ENCODE peak calls at places on chromosome X, in four cellular contexts. Z, W, A and L are unnamed samples.

GRCh38 chrX:9293903-9294302 is 171.0 kb upstream of the TBL1X start:
- DNase-seq in Z (no peak), W (no peak), A (no peak), L (no peak)

GRCh38 chrX:30607155-30607554 is 29.6 kb upstream of the TASL start:
- DNase-seq in Z (no peak), W (peak), A (no peak), L (no peak)

GRCh38 chrX:18617351-18617750 is 54.6 kb downstream of the RS1 start:
- DNase-seq in Z (peak), W (peak), A (no peak), L (no peak)

GRCh38 chrX:19462231-19462630 is 53.1 kb downstream of the MAP3K15 start:
- DNase-seq in Z (no peak), W (no peak), A (no peak), L (no peak)

GRCh38 chrX:101385795-101386541 is at the start of gene BTK:
- DNase-seq in Z (no peak), W (no peak), A (no peak), L (no peak)

GRCh38 chrX:78139160-78140123 is at the start of gene TAF9B:
- DNase-seq in Z (peak), W (peak), A (peak), L (peak)

GRCh38 chrX:138765061-138765460 is 53.5 kb upstream of the FGF13 start:
- DNase-seq in Z (no peak), W (peak), A (no peak), L (no peak)

GRCh38 chrX:112636951-112637541 is 42.7 kb downstream of the LHFPL1 start:
- DNase-seq in Z (no peak), W (peak), A (no peak), L (no peak)

GRCh38 chrX:150602296-150602695 is 33.9 kb downstream of the MTM1 start:
- DNase-seq in Z (no peak), W (no peak), A (no peak), L (no peak)

GRCh38 chrX:68433155-68433980 is at the start of gene OPHN1:
- DNase-seq in Z (peak), W (peak), A (peak), L (peak)

GRCh38 chrX:24364326-24364725 is 3.9 kb downstream of the SUPT20HL1 start:
- DNase-seq in Z (no peak), W (no peak), A (no peak), L (no peak)

GRCh38 chrX:15511563-15511962 is 11.0 kb downstream of the BMX start:
- DNase-seq in Z (no peak), W (no peak), A (no peak), L (no peak)

GRCh38 chrX:72294497-72294896 is 11.2 kb downstream of the CITED1 start:
- DNase-seq in Z (no peak), W (no peak), A (no peak), L (no peak)

GRCh38 chrX:10794203-10794630 is 173.8 kb upstream of the MID1 start:
- DNase-seq in Z (peak), W (no peak), A (no peak), L (no peak)

GRCh38 chrX:9867214-9867613 is 81.0 kb downstream of the SHROOM2 start:
- DNase-seq in Z (no peak), W (no peak), A (no peak), L (no peak)

GRCh38 chrX:52262195-52262546 is 77.5 kb downstream of the MAGED4 start:
- DNase-seq in Z (no peak), W (no peak), A (no peak), L (no peak)

GRCh38 chrX:153578200-153578835 is 20.6 kb downstream of the CCNQ start:
- DNase-seq in Z (no peak), W (no peak), A (no peak), L (no peak)

GRCh38 chrX:27715610-27716009 is 92.2 kb upstream of the MAGEB10 start:
- DNase-seq in Z (no peak), W (no peak), A (no peak), L (no peak)

GRCh38 chrX:38142598-38142997 is 78.1 kb downstream of the SRPX start:
- DNase-seq in Z (no peak), W (peak), A (no peak), L (no peak)

GRCh38 chrX:38560776-38561125 is 591 bp upstream of the TSPAN7 start:
- DNase-seq in Z (no peak), W (no peak), A (no peak), L (no peak)

GRCh38 chrX:109624641-109625311 is at the start of gene KCNE5:
- DNase-seq in Z (peak), W (no peak), A (no peak), L (no peak)

GRCh38 chrX:35562395-35562794 is 235.7 kb upstream of the MAGEB16 start:
- DNase-seq in Z (no peak), W (no peak), A (no peak), L (no peak)

GRCh38 chrX:69021095-69021494 is 144.2 kb downstream of the PJA1 start:
- DNase-seq in Z (no peak), W (no peak), A (no peak), L (no peak)

GRCh38 chrX:4379071-4379470 is 665.6 kb upstream of the PRKX start:
- DNase-seq in Z (peak), W (no peak), A (no peak), L (no peak)

GRCh38 chrX:8820910-8821527 is 19.8 kb upstream of the FAM9A start:
- DNase-seq in Z (peak), W (peak), A (no peak), L (no peak)

GRCh38 chrX:72081605-72082320 is 50.0 kb downstream of the RTL5 start:
- DNase-seq in Z (no peak), W (no peak), A (no peak), L (no peak)

GRCh38 chrX:24996096-24996709 is 19.6 kb downstream of the ARX start:
- DNase-seq in Z (no peak), W (no peak), A (no peak), L (no peak)

GRCh38 chrX:22690116-22690515 is 309.6 kb upstream of the DDX53 start:
- DNase-seq in Z (peak), W (peak), A (no peak), L (no peak)

GRCh38 chrX:29299689-29300088 is 712.4 kb downstream of the IL1RAPL1 start:
- DNase-seq in Z (no peak), W (peak), A (no peak), L (no peak)

GRCh38 chrX:71291381-71291780 is 7.9 kb downstream of the NONO start:
- DNase-seq in Z (no peak), W (peak), A (no peak), L (no peak)

GRCh38 chrX:149950681-149951080 is 12.4 kb upstream of the EOLA2 start:
- DNase-seq in Z (peak), W (peak), A (no peak), L (no peak)

GRCh38 chrX:120365320-120365719 is 3.4 kb downstream of the ATP1B4 start:
- DNase-seq in Z (peak), W (peak), A (peak), L (no peak)

GRCh38 chrX:71998836-71999509 is 88.3 kb downstream of the NHSL2 start:
- DNase-seq in Z (no peak), W (peak), A (no peak), L (no peak)

GRCh38 chrX:41118156-41118555 is 32.9 kb downstream of the USP9X start:
- DNase-seq in Z (no peak), W (no peak), A (no peak), L (no peak)

GRCh38 chrX:149461746-149462145 is 43.4 kb downstream of the IDS start:
- DNase-seq in Z (no peak), W (no peak), A (no peak), L (no peak)

GRCh38 chrX:39677585-39677984 is 420.2 kb downstream of the BCOR start:
- DNase-seq in Z (no peak), W (no peak), A (no peak), L (no peak)

GRCh38 chrX:66200050-66200664 is 36.1 kb downstream of the HEPH start:
- DNase-seq in Z (no peak), W (no peak), A (no peak), L (no peak)

GRCh38 chrX:150364347-150365050 is 1.4 kb downstream of the MAMLD1 start:
- DNase-seq in Z (peak), W (peak), A (no peak), L (no peak)

DNA sequence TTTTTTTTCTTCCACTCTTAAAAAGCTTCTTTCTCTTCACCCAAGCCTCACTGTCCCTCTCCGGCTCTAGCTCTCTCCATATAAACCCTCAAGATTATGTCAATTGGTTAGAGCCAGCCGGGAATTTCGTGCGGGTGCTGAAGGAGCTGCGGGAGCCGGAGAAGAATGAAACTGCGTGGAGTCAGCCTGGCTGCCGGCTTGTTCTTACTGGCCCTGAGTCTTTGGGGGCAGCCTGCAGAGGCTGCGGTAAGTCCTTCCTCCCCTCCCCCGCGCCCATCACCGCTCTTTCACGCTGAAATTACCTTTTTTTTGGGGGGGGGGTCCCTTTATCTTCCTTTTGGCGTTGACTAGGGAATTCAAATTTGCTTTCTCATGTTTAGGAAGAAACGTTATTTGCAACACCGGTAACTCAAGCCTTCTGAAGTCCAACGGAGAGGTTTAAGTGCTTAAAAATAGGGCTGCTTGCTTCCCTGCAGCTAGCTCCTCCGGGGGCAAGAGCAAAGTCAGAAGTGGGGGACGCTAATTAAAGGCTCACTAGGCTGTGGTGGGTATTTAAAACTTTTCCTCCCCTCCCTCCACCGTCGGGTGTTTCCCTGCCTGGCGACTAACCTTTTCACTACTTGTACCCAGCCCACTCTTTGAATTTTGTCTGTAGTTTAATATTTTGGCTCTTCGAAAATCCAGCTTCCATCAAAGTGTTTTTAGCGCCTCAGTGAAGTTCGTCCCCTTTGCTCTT is 491 bp downstream of the COL4A5 start:
- DNase-seq in Z (peak), W (no peak), A (no peak), L (no peak)
- H3K4me3 ChIP-seq in Z (peak), W (peak), A (peak), L (peak)

GRCh38 chrX:111101580-111101979 is 5.6 kb downstream of the PAK3 start:
- DNase-seq in Z (no peak), W (no peak), A (no peak), L (no peak)

GRCh38 chrX:111098874-111099273 is 2.9 kb downstream of the PAK3 start:
- DNase-seq in Z (peak), W (peak), A (no peak), L (no peak)

GRCh38 chrX:111103246-111103645 is 7.3 kb downstream of the PAK3 start:
- DNase-seq in Z (no peak), W (no peak), A (no peak), L (no peak)

GRCh38 chrX:111102636-111103035 is 6.6 kb downstream of the PAK3 start:
- DNase-seq in Z (no peak), W (no peak), A (no peak), L (no peak)

DNA sequence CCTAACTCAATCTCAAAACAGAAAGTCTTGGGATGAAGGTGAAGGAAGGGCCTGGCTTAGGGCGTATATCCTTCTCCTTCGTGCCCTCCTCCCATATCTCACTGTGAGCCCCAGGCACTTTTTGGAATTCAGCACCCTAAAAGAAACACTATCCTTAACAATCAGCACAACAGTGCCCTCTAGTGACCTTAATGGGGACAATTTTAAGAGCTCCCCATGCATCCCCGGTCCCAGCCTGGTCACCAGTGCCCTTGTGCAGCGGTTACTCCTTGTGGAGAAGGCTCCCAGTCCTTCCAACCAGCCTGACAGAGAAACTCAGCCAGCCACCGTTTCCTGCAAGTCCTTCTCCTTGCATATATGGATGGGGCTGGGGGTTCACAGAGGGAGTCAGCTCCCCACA is 4.2 kb downstream of the PAK3 start:
- DNase-seq in Z (peak), W (peak), A (no peak), L (no peak)
- TF ChIP-seq CTCF in Z (peak), W (peak), A (peak), L (no peak)

GRCh38 chrX:104112326-104112951 is at the start of gene ZCCHC18:
- DNase-seq in Z (peak), W (peak), A (no peak), L (no peak)

GRCh38 chrX:104118765-104119164 is 6.4 kb downstream of the ZCCHC18 start:
- DNase-seq in Z (no peak), W (no peak), A (no peak), L (no peak)

GRCh38 chrX:104113237-104113965 is 1.1 kb downstream of the ZCCHC18 start:
- DNase-seq in Z (peak), W (peak), A (no peak), L (no peak)

GRCh38 chrX:104122829-104123228 is 10.5 kb downstream of the ZCCHC18 start:
- DNase-seq in Z (no peak), W (no peak), A (no peak), L (no peak)

DNA sequence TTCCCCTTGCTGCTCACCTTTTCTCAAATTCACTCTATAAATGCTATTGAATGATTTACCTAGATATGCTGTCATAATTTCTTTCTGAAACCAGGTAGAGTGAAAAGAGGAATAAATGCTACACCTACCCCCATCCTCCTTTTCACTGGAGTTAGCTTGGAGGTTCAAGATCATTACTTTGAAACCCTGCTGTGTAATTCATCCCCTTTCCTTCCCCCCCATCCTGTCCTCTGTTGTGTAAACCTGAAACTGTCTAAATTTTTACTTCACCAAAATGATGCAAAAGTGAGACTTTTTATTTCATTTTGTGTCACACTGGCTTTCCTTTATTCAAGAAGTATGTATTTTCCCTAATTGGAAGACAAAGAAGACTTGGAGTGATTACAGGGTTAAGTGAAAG is 5.4 kb downstream of the ZCCHC18 start:
- DNase-seq in Z (no peak), W (no peak), A (no peak), L (no peak)
- H3K27ac ChIP-seq in Z (no peak), W (no peak), A (no peak), L (no peak)

GRCh38 chrX:13398839-13399238 is 79.0 kb upstream of the ATXN3L start:
- DNase-seq in Z (no peak), W (no peak), A (no peak), L (no peak)
- H3K4me3 ChIP-seq in Z (no peak), W (no peak), A (no peak), L (no peak)

DNA sequence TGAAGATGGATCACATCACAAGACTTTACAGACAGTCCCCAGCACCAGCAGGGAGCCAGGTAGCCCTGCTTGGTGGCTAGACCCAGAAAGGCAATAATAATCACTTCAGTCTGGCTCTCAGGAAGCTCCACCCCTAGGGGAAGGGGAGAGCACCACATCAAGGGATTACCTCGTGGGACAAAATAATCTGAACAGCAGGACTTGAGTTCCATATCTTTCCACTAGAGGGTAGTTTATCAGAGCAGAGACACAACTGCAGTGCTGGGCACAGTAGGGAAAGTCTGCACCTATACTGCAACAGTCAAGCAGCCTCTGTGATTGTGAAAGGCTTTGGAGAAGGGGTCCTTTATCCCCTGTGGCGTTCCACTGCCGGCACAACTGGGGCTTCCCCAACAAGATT is 547.0 kb upstream of the POU3F4 start:
- DNase-seq in Z (no peak), W (no peak), A (no peak), L (no peak)
- TF ChIP-seq CTCF in Z (no peak), W (no peak), A (no peak), L (no peak)

DNA sequence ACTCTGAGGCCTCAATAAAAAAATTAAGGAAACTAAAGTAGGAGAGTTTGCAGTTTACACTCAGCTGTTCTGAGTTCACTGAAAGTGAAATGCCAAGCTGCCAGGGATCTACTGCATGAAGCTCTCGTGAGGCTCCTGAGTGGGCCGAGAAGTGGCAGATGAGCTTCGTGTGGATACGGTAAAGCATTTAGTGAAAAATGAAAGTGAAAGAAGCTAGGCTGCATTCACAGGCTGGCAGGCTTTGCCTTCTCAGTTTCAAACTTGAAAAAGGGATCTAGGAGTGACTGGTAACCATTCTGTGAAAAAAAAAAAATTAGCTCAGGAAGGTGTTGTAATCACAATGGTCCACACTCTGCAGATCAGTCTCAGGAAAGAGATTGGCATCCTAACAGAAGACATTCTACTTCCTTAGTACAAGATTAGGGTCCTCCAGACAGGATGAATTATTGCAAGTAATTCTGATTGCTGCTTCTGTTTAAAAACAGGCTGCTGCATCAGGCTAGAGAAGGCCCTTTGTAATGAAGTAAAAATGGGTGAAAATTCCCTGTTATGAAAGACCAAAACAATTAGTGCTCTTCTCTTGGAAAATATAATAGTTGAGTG is 679.9 kb downstream of the RPA4 start:
- DNase-seq in Z (peak), W (peak), A (no peak), L (no peak)
- H3K27ac ChIP-seq in Z (peak), W (peak), A (peak), L (no peak)

DNA sequence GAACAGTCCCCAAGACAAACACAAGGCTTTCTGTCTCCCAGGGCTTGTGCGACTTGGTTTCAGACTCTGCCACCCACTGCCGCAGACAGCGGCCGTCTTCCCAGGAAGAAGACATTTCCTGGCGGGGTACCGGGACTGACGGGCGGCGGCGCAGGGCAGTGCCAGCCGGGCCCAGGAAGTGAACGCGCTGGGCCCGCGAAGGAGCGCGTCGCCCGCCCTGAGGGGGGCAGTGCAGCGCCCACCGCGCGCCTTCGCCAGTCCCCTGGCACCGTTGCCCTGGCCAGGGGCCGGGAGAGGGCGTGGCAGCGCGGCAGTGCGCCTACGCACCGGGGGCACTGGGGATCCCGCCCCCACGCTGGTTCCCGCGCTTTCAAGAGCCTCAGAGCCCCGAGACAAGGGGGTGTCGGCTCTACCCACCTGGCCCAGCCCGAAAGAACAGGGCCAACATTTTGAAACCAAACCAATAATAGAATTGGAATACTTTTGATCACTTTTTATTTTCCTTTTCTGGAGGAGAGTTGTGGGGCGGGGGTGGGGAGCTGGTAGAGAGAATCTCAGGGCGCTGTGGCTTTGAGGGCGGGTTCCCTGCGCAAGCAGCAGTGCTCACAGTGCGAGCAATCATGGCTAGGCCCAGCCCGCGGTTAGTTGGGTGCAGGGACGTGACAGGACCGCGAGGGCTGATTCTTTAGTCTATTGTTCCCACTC is 23.6 kb upstream of the APLN start:
- DNase-seq in Z (peak), W (peak), A (no peak), L (no peak)
- H3K4me3 ChIP-seq in Z (no peak), W (peak), A (peak), L (peak)